ENCODE peak calls at places on chromosome 22, in ten cellular contexts. F is hepatocyte; C is activated T-cell treated with anti-CD3 and anti-CD28 coated beads, Interleukin-2, amount 50 U/mL, for 4 hours; O is non-pigmented ciliary epithelial cell; U is activated CD4-positive, alpha-beta T cell treated with anti-CD3 and anti-CD28 coated beads, Interleukin-2, amount 50 U/mL, for 48 hours; K is cardiac septum; I is fibroblast of lung; S is epithelial cell of esophagus; P is hypothalamus; R is DMS79 treated with DMSO at 0.1 percent for 48 hours. E is an unnamed sample.

GRCh38 chr22:22671506-22671905 is 27.1 kb downstream of the GGTLC2 start:
- DNase-seq in F (no peak), S (no peak), K (no peak), I (no peak), O (no peak), R (no peak), P (no peak), C (no peak), U (no peak), E (no peak)

GRCh38 chr22:17890245-17890671 is 116.0 kb upstream of the BID start:
- DNase-seq in U (no peak), K (no peak), O (no peak), I (no peak), F (peak), C (no peak), P (no peak), S (peak), R (no peak), E (no peak)

GRCh38 chr22:20000246-20001081 is 16.2 kb downstream of the ARVCF start:
- DNase-seq in O (no peak), P (peak), F (no peak), I (no peak), S (no peak), U (no peak), C (no peak), R (no peak), K (no peak), E (peak)

GRCh38 chr22:36212896-36213295 is 11.3 kb upstream of the APOL4 start:
- DNase-seq in I (no peak), C (no peak), K (no peak), S (no peak), P (no peak), O (no peak), F (no peak), U (no peak), R (no peak), E (no peak)

GRCh38 chr22:42902875-42903510 is 45.9 kb upstream of the ARFGAP3 start:
- DNase-seq in S (no peak), I (no peak), K (no peak), P (no peak), U (no peak), O (no peak), R (no peak), C (no peak), F (peak), E (peak)

GRCh38 chr22:28029201-28029948 is 110.3 kb upstream of the PITPNB start:
- DNase-seq in C (no peak), U (no peak), K (peak), O (no peak), S (no peak), F (no peak), P (no peak), I (peak), R (peak), E (peak)

GRCh38 chr22:49329636-49330035 is 498.0 kb downstream of the BRD1 start:
- DNase-seq in P (no peak), I (no peak), F (no peak), U (no peak), O (no peak), K (no peak), C (no peak), S (no peak), R (no peak), E (no peak)

GRCh38 chr22:36862251-36863242 is 1.7 kb downstream of the NCF4 start:
- DNase-seq in O (no peak), U (no peak), S (no peak), I (no peak), C (no peak), K (peak), F (no peak), R (no peak), P (no peak), E (no peak)

GRCh38 chr22:24330636-24331035 is 60.0 kb downstream of the SPECC1L start:
- DNase-seq in O (no peak), U (no peak), I (peak), R (no peak), F (no peak), K (no peak), P (no peak), C (no peak), S (no peak), E (no peak)

GRCh38 chr22:49934891-49935557 is 16.6 kb downstream of the CRELD2 start:
- DNase-seq in U (peak), I (peak), S (peak), F (peak), R (no peak), K (peak), C (peak), P (peak), O (no peak), E (peak)

GRCh38 chr22:49406879-49407587 is 420.6 kb downstream of the BRD1 start:
- DNase-seq in K (peak), R (no peak), P (no peak), I (no peak), C (no peak), F (no peak), S (no peak), U (no peak), O (no peak), E (no peak)

GRCh38 chr22:43829904-43830851 is 18.1 kb upstream of the EFCAB6 start:
- DNase-seq in C (no peak), K (peak), R (peak), F (peak), I (peak), P (no peak), S (no peak), O (no peak), U (no peak), E (peak)

GRCh38 chr22:17729561-17729960 is 44.7 kb downstream of the BID start:
- DNase-seq in P (no peak), C (no peak), F (no peak), S (no peak), O (no peak), R (no peak), U (no peak), K (no peak), I (no peak), E (no peak)

GRCh38 chr22:40603088-40603605 is 33.4 kb downstream of the MRTFA start:
- DNase-seq in R (no peak), S (peak), U (no peak), P (no peak), O (peak), F (peak), I (peak), K (no peak), C (no peak), E (no peak)

GRCh38 chr22:21054046-21054713 is 8.4 kb downstream of the LRRC74B start:
- DNase-seq in C (no peak), I (no peak), P (no peak), O (no peak), R (no peak), K (no peak), S (no peak), U (no peak), F (no peak), E (no peak)

GRCh38 chr22:46433318-46433717 is 97.8 kb downstream of the TRMU start:
- DNase-seq in P (no peak), U (no peak), I (no peak), C (no peak), S (no peak), R (no peak), O (no peak), F (no peak), K (no peak), E (no peak)

GRCh38 chr22:49969751-49970527 is 9.4 kb downstream of the PIM3 start:
- DNase-seq in U (no peak), R (no peak), F (peak), I (no peak), K (peak), S (no peak), P (no peak), C (no peak), O (no peak), E (no peak)

GRCh38 chr22:36369004-36369921 is 18.5 kb downstream of the MYH9 start:
- DNase-seq in C (peak), I (no peak), S (no peak), U (peak), P (no peak), F (peak), R (no peak), O (no peak), K (no peak), E (peak)

GRCh38 chr22:31561238-31561887 is 65.0 kb downstream of the SFI1 start:
- DNase-seq in P (peak), U (peak), C (peak), F (peak), K (peak), O (no peak), S (peak), I (peak), R (peak), E (peak)

GRCh38 chr22:41501209-41501608 is 32.3 kb downstream of the ACO2 start:
- DNase-seq in O (no peak), F (no peak), U (no peak), P (no peak), C (no peak), R (no peak), K (no peak), S (peak), I (no peak), E (no peak)

GRCh38 chr22:32583921-32584335 is 109.3 kb downstream of the FBXO7 start:
- DNase-seq in U (no peak), C (no peak), O (no peak), I (peak), R (no peak), S (no peak), F (no peak), P (no peak), K (no peak), E (no peak)

GRCh38 chr22:20015971-20016733 is 471 bp downstream of the ARVCF start:
- DNase-seq in F (peak), O (no peak), P (no peak), C (no peak), K (no peak), U (peak), S (no peak), I (no peak), R (no peak), E (peak)

GRCh38 chr22:32788884-32789624 is 12.5 kb upstream of the TIMP3 start:
- DNase-seq in I (peak), F (no peak), R (no peak), P (no peak), S (no peak), C (no peak), U (no peak), K (no peak), O (no peak), E (no peak)

GRCh38 chr22:19855504-19856409 is 1.1 kb upstream of the GNB1L start:
- DNase-seq in F (peak), S (peak), R (peak), O (no peak), C (peak), P (no peak), K (peak), U (peak), I (peak), E (peak)

GRCh38 chr22:28116261-28116673 is 197.2 kb upstream of the PITPNB start:
- DNase-seq in R (no peak), P (no peak), U (no peak), O (peak), S (peak), F (peak), I (peak), C (no peak), K (no peak), E (peak)

GRCh38 chr22:30763815-30764686 is 69.4 kb downstream of the OSBP2 start:
- DNase-seq in U (peak), I (peak), O (peak), K (no peak), P (peak), S (peak), C (peak), F (peak), R (peak), E (peak)

GRCh38 chr22:43886231-43886630 is 5.6 kb downstream of the PNPLA5 start:
- DNase-seq in F (no peak), P (no peak), I (no peak), R (no peak), K (peak), S (no peak), C (no peak), U (no peak), O (no peak), E (no peak)

E was measured in left kidney.